ENCODE peak calls at places on chromosomes 6 and 20, in five cellular contexts. One of them, this sample, is unnamed.

GRCh38 chr20:62122659-62123449 is 579 bp downstream of the LSM14B start:
- DNase-seq in stimulated activated naive CD8-positive, alpha-beta T cell treated with anti-CD3 and anti-CD28 coated beads, Interleukin-15, Interleukin-2, amounts not matched to agents 100 U/mL and 50 U/mL, for 24 hours: peak; percentile 53
- DNase-seq in activated T-helper 1 cell treated with anti-CD3 and anti-CD28 coated beads, Interleukin-12 subunit alpha, Interleukin-12 subunit beta, Interleukin-2, Interleukin-4 antibody, amounts not matched to agents 30 ng/mL and 10 ng/mL and 1 ng/mL, durations not matched to agents 14 hours and 24 hours and 36 hours: peak; percentile 12
- DNase-seq in fibroblast of the aortic adventitia: peak; percentile 28
- DNase-seq in right atrium auricular region: no peak
- DNase-seq in this sample: peak; percentile 71

GRCh38 chr20:36808317-36809257 is 35.0 kb upstream of the DSN1 start:
- DNase-seq in stimulated activated naive CD8-positive, alpha-beta T cell treated with anti-CD3 and anti-CD28 coated beads, Interleukin-15, Interleukin-2, amounts not matched to agents 100 U/mL and 50 U/mL, for 24 hours: peak; percentile 86
- DNase-seq in activated T-helper 1 cell treated with anti-CD3 and anti-CD28 coated beads, Interleukin-12 subunit alpha, Interleukin-12 subunit beta, Interleukin-2, Interleukin-4 antibody, amounts not matched to agents 30 ng/mL and 10 ng/mL and 1 ng/mL, durations not matched to agents 14 hours and 24 hours and 36 hours: peak; percentile 44
- DNase-seq in fibroblast of the aortic adventitia: peak; percentile 57
- DNase-seq in right atrium auricular region: no peak
- DNase-seq in this sample: peak; percentile 80

GRCh38 chr20:22866757-22867425 is 168.2 kb upstream of the SSTR4 start:
- DNase-seq in stimulated activated naive CD8-positive, alpha-beta T cell treated with anti-CD3 and anti-CD28 coated beads, Interleukin-15, Interleukin-2, amounts not matched to agents 100 U/mL and 50 U/mL, for 24 hours: no peak
- DNase-seq in activated T-helper 1 cell treated with anti-CD3 and anti-CD28 coated beads, Interleukin-12 subunit alpha, Interleukin-12 subunit beta, Interleukin-2, Interleukin-4 antibody, amounts not matched to agents 30 ng/mL and 10 ng/mL and 1 ng/mL, durations not matched to agents 14 hours and 24 hours and 36 hours: no peak
- DNase-seq in fibroblast of the aortic adventitia: peak; percentile 4
- DNase-seq in right atrium auricular region: no peak
- DNase-seq in this sample: no peak

GRCh38 chr20:44069203-44069931 is 117.6 kb downstream of the JPH2 start:
- DNase-seq in stimulated activated naive CD8-positive, alpha-beta T cell treated with anti-CD3 and anti-CD28 coated beads, Interleukin-15, Interleukin-2, amounts not matched to agents 100 U/mL and 50 U/mL, for 24 hours: peak; percentile 74
- DNase-seq in activated T-helper 1 cell treated with anti-CD3 and anti-CD28 coated beads, Interleukin-12 subunit alpha, Interleukin-12 subunit beta, Interleukin-2, Interleukin-4 antibody, amounts not matched to agents 30 ng/mL and 10 ng/mL and 1 ng/mL, durations not matched to agents 14 hours and 24 hours and 36 hours: peak; percentile 65
- DNase-seq in fibroblast of the aortic adventitia: no peak
- DNase-seq in right atrium auricular region: peak; percentile 52
- DNase-seq in this sample: peak; percentile 51

GRCh38 chr6:67815623-67816022 is 819.5 kb upstream of the ADGRB3 start:
- DNase-seq in stimulated activated naive CD8-positive, alpha-beta T cell treated with anti-CD3 and anti-CD28 coated beads, Interleukin-15, Interleukin-2, amounts not matched to agents 100 U/mL and 50 U/mL, for 24 hours: no peak
- DNase-seq in activated T-helper 1 cell treated with anti-CD3 and anti-CD28 coated beads, Interleukin-12 subunit alpha, Interleukin-12 subunit beta, Interleukin-2, Interleukin-4 antibody, amounts not matched to agents 30 ng/mL and 10 ng/mL and 1 ng/mL, durations not matched to agents 14 hours and 24 hours and 36 hours: no peak
- DNase-seq in fibroblast of the aortic adventitia: no peak
- DNase-seq in right atrium auricular region: no peak
- DNase-seq in this sample: no peak

GRCh38 chr6:147178355-147178754 is 25.9 kb upstream of the STXBP5 start:
- DNase-seq in stimulated activated naive CD8-positive, alpha-beta T cell treated with anti-CD3 and anti-CD28 coated beads, Interleukin-15, Interleukin-2, amounts not matched to agents 100 U/mL and 50 U/mL, for 24 hours: no peak
- DNase-seq in activated T-helper 1 cell treated with anti-CD3 and anti-CD28 coated beads, Interleukin-12 subunit alpha, Interleukin-12 subunit beta, Interleukin-2, Interleukin-4 antibody, amounts not matched to agents 30 ng/mL and 10 ng/mL and 1 ng/mL, durations not matched to agents 14 hours and 24 hours and 36 hours: no peak
- DNase-seq in fibroblast of the aortic adventitia: no peak
- DNase-seq in right atrium auricular region: no peak
- DNase-seq in this sample: no peak

GRCh38 chr20:54179946-54180345 is 6.2 kb upstream of the CYP24A1 start:
- DNase-seq in stimulated activated naive CD8-positive, alpha-beta T cell treated with anti-CD3 and anti-CD28 coated beads, Interleukin-15, Interleukin-2, amounts not matched to agents 100 U/mL and 50 U/mL, for 24 hours: no peak
- DNase-seq in activated T-helper 1 cell treated with anti-CD3 and anti-CD28 coated beads, Interleukin-12 subunit alpha, Interleukin-12 subunit beta, Interleukin-2, Interleukin-4 antibody, amounts not matched to agents 30 ng/mL and 10 ng/mL and 1 ng/mL, durations not matched to agents 14 hours and 24 hours and 36 hours: no peak
- DNase-seq in fibroblast of the aortic adventitia: no peak
- DNase-seq in right atrium auricular region: no peak
- DNase-seq in this sample: no peak

GRCh38 chr20:58127731-58128130 is 100.7 kb downstream of the ANKRD60 start:
- DNase-seq in stimulated activated naive CD8-positive, alpha-beta T cell treated with anti-CD3 and anti-CD28 coated beads, Interleukin-15, Interleukin-2, amounts not matched to agents 100 U/mL and 50 U/mL, for 24 hours: peak; percentile 11
- DNase-seq in activated T-helper 1 cell treated with anti-CD3 and anti-CD28 coated beads, Interleukin-12 subunit alpha, Interleukin-12 subunit beta, Interleukin-2, Interleukin-4 antibody, amounts not matched to agents 30 ng/mL and 10 ng/mL and 1 ng/mL, durations not matched to agents 14 hours and 24 hours and 36 hours: no peak
- DNase-seq in fibroblast of the aortic adventitia: peak; percentile 46
- DNase-seq in right atrium auricular region: peak; percentile 54
- DNase-seq in this sample: peak; percentile 72

GRCh38 chr20:36216314-36217025 is 19.8 kb upstream of the AAR2 start:
- DNase-seq in stimulated activated naive CD8-positive, alpha-beta T cell treated with anti-CD3 and anti-CD28 coated beads, Interleukin-15, Interleukin-2, amounts not matched to agents 100 U/mL and 50 U/mL, for 24 hours: no peak
- DNase-seq in activated T-helper 1 cell treated with anti-CD3 and anti-CD28 coated beads, Interleukin-12 subunit alpha, Interleukin-12 subunit beta, Interleukin-2, Interleukin-4 antibody, amounts not matched to agents 30 ng/mL and 10 ng/mL and 1 ng/mL, durations not matched to agents 14 hours and 24 hours and 36 hours: no peak
- DNase-seq in fibroblast of the aortic adventitia: no peak
- DNase-seq in right atrium auricular region: no peak
- DNase-seq in this sample: no peak

GRCh38 chr6:83920017-83920416 is 60.5 kb downstream of the CYB5R4 start:
- DNase-seq in stimulated activated naive CD8-positive, alpha-beta T cell treated with anti-CD3 and anti-CD28 coated beads, Interleukin-15, Interleukin-2, amounts not matched to agents 100 U/mL and 50 U/mL, for 24 hours: no peak
- DNase-seq in activated T-helper 1 cell treated with anti-CD3 and anti-CD28 coated beads, Interleukin-12 subunit alpha, Interleukin-12 subunit beta, Interleukin-2, Interleukin-4 antibody, amounts not matched to agents 30 ng/mL and 10 ng/mL and 1 ng/mL, durations not matched to agents 14 hours and 24 hours and 36 hours: no peak
- DNase-seq in fibroblast of the aortic adventitia: peak; percentile 10
- DNase-seq in right atrium auricular region: no peak
- DNase-seq in this sample: no peak

GRCh38 chr6:83354747-83355146 is 76.1 kb downstream of the ME1 start:
- DNase-seq in stimulated activated naive CD8-positive, alpha-beta T cell treated with anti-CD3 and anti-CD28 coated beads, Interleukin-15, Interleukin-2, amounts not matched to agents 100 U/mL and 50 U/mL, for 24 hours: no peak
- DNase-seq in activated T-helper 1 cell treated with anti-CD3 and anti-CD28 coated beads, Interleukin-12 subunit alpha, Interleukin-12 subunit beta, Interleukin-2, Interleukin-4 antibody, amounts not matched to agents 30 ng/mL and 10 ng/mL and 1 ng/mL, durations not matched to agents 14 hours and 24 hours and 36 hours: no peak
- DNase-seq in fibroblast of the aortic adventitia: no peak
- DNase-seq in right atrium auricular region: no peak
- DNase-seq in this sample: no peak

GRCh38 chr6:6331393-6331792 is 10.9 kb upstream of the F13A1 start:
- DNase-seq in stimulated activated naive CD8-positive, alpha-beta T cell treated with anti-CD3 and anti-CD28 coated beads, Interleukin-15, Interleukin-2, amounts not matched to agents 100 U/mL and 50 U/mL, for 24 hours: no peak
- DNase-seq in activated T-helper 1 cell treated with anti-CD3 and anti-CD28 coated beads, Interleukin-12 subunit alpha, Interleukin-12 subunit beta, Interleukin-2, Interleukin-4 antibody, amounts not matched to agents 30 ng/mL and 10 ng/mL and 1 ng/mL, durations not matched to agents 14 hours and 24 hours and 36 hours: no peak
- DNase-seq in fibroblast of the aortic adventitia: no peak
- DNase-seq in right atrium auricular region: no peak
- DNase-seq in this sample: no peak

GRCh38 chr20:49904440-49905214 is 10.7 kb downstream of the SPATA2 start:
- DNase-seq in stimulated activated naive CD8-positive, alpha-beta T cell treated with anti-CD3 and anti-CD28 coated beads, Interleukin-15, Interleukin-2, amounts not matched to agents 100 U/mL and 50 U/mL, for 24 hours: no peak
- DNase-seq in activated T-helper 1 cell treated with anti-CD3 and anti-CD28 coated beads, Interleukin-12 subunit alpha, Interleukin-12 subunit beta, Interleukin-2, Interleukin-4 antibody, amounts not matched to agents 30 ng/mL and 10 ng/mL and 1 ng/mL, durations not matched to agents 14 hours and 24 hours and 36 hours: no peak
- DNase-seq in fibroblast of the aortic adventitia: no peak
- DNase-seq in right atrium auricular region: no peak
- DNase-seq in this sample: peak; percentile 39

GRCh38 chr6:158639056-158639455 is 5.5 kb downstream of the DYNLT1 start:
- DNase-seq in stimulated activated naive CD8-positive, alpha-beta T cell treated with anti-CD3 and anti-CD28 coated beads, Interleukin-15, Interleukin-2, amounts not matched to agents 100 U/mL and 50 U/mL, for 24 hours: no peak
- DNase-seq in activated T-helper 1 cell treated with anti-CD3 and anti-CD28 coated beads, Interleukin-12 subunit alpha, Interleukin-12 subunit beta, Interleukin-2, Interleukin-4 antibody, amounts not matched to agents 30 ng/mL and 10 ng/mL and 1 ng/mL, durations not matched to agents 14 hours and 24 hours and 36 hours: no peak
- DNase-seq in fibroblast of the aortic adventitia: no peak
- DNase-seq in right atrium auricular region: no peak
- DNase-seq in this sample: no peak

GRCh38 chr6:44072959-44073611 is 54.2 kb downstream of the MRPL14 start:
- DNase-seq in stimulated activated naive CD8-positive, alpha-beta T cell treated with anti-CD3 and anti-CD28 coated beads, Interleukin-15, Interleukin-2, amounts not matched to agents 100 U/mL and 50 U/mL, for 24 hours: peak; percentile 96
- DNase-seq in activated T-helper 1 cell treated with anti-CD3 and anti-CD28 coated beads, Interleukin-12 subunit alpha, Interleukin-12 subunit beta, Interleukin-2, Interleukin-4 antibody, amounts not matched to agents 30 ng/mL and 10 ng/mL and 1 ng/mL, durations not matched to agents 14 hours and 24 hours and 36 hours: peak; percentile 80
- DNase-seq in fibroblast of the aortic adventitia: peak; percentile 73
- DNase-seq in right atrium auricular region: no peak
- DNase-seq in this sample: peak; percentile 95

GRCh38 chr6:149211046-149211571 is 106.4 kb upstream of the TAB2 start:
- DNase-seq in stimulated activated naive CD8-positive, alpha-beta T cell treated with anti-CD3 and anti-CD28 coated beads, Interleukin-15, Interleukin-2, amounts not matched to agents 100 U/mL and 50 U/mL, for 24 hours: peak; percentile 31
- DNase-seq in activated T-helper 1 cell treated with anti-CD3 and anti-CD28 coated beads, Interleukin-12 subunit alpha, Interleukin-12 subunit beta, Interleukin-2, Interleukin-4 antibody, amounts not matched to agents 30 ng/mL and 10 ng/mL and 1 ng/mL, durations not matched to agents 14 hours and 24 hours and 36 hours: no peak
- DNase-seq in fibroblast of the aortic adventitia: no peak
- DNase-seq in right atrium auricular region: no peak
- DNase-seq in this sample: no peak

GRCh38 chr20:10654630-10655029 is 19.2 kb downstream of the JAG1 start:
- DNase-seq in stimulated activated naive CD8-positive, alpha-beta T cell treated with anti-CD3 and anti-CD28 coated beads, Interleukin-15, Interleukin-2, amounts not matched to agents 100 U/mL and 50 U/mL, for 24 hours: no peak
- DNase-seq in activated T-helper 1 cell treated with anti-CD3 and anti-CD28 coated beads, Interleukin-12 subunit alpha, Interleukin-12 subunit beta, Interleukin-2, Interleukin-4 antibody, amounts not matched to agents 30 ng/mL and 10 ng/mL and 1 ng/mL, durations not matched to agents 14 hours and 24 hours and 36 hours: no peak
- DNase-seq in fibroblast of the aortic adventitia: no peak
- DNase-seq in right atrium auricular region: no peak
- DNase-seq in this sample: no peak

GRCh38 chr6:13113956-13114593 is 214.3 kb downstream of the TBC1D7 start:
- DNase-seq in stimulated activated naive CD8-positive, alpha-beta T cell treated with anti-CD3 and anti-CD28 coated beads, Interleukin-15, Interleukin-2, amounts not matched to agents 100 U/mL and 50 U/mL, for 24 hours: no peak
- DNase-seq in activated T-helper 1 cell treated with anti-CD3 and anti-CD28 coated beads, Interleukin-12 subunit alpha, Interleukin-12 subunit beta, Interleukin-2, Interleukin-4 antibody, amounts not matched to agents 30 ng/mL and 10 ng/mL and 1 ng/mL, durations not matched to agents 14 hours and 24 hours and 36 hours: no peak
- DNase-seq in fibroblast of the aortic adventitia: peak; percentile 14
- DNase-seq in right atrium auricular region: no peak
- DNase-seq in this sample: no peak

GRCh38 chr6:156883497-156884252 is 106.5 kb downstream of the ARID1B start:
- DNase-seq in stimulated activated naive CD8-positive, alpha-beta T cell treated with anti-CD3 and anti-CD28 coated beads, Interleukin-15, Interleukin-2, amounts not matched to agents 100 U/mL and 50 U/mL, for 24 hours: peak; percentile 40
- DNase-seq in activated T-helper 1 cell treated with anti-CD3 and anti-CD28 coated beads, Interleukin-12 subunit alpha, Interleukin-12 subunit beta, Interleukin-2, Interleukin-4 antibody, amounts not matched to agents 30 ng/mL and 10 ng/mL and 1 ng/mL, durations not matched to agents 14 hours and 24 hours and 36 hours: no peak
- DNase-seq in fibroblast of the aortic adventitia: no peak
- DNase-seq in right atrium auricular region: no peak
- DNase-seq in this sample: no peak

GRCh38 chr20:63422653-63423052 is 49.8 kb downstream of the KCNQ2 start:
- DNase-seq in stimulated activated naive CD8-positive, alpha-beta T cell treated with anti-CD3 and anti-CD28 coated beads, Interleukin-15, Interleukin-2, amounts not matched to agents 100 U/mL and 50 U/mL, for 24 hours: no peak
- DNase-seq in activated T-helper 1 cell treated with anti-CD3 and anti-CD28 coated beads, Interleukin-12 subunit alpha, Interleukin-12 subunit beta, Interleukin-2, Interleukin-4 antibody, amounts not matched to agents 30 ng/mL and 10 ng/mL and 1 ng/mL, durations not matched to agents 14 hours and 24 hours and 36 hours: no peak
- DNase-seq in fibroblast of the aortic adventitia: no peak
- DNase-seq in right atrium auricular region: no peak
- DNase-seq in this sample: no peak

GRCh38 chr6:129748901-129749748 is 39.1 kb upstream of the ARHGAP18 start:
- DNase-seq in stimulated activated naive CD8-positive, alpha-beta T cell treated with anti-CD3 and anti-CD28 coated beads, Interleukin-15, Interleukin-2, amounts not matched to agents 100 U/mL and 50 U/mL, for 24 hours: no peak
- DNase-seq in activated T-helper 1 cell treated with anti-CD3 and anti-CD28 coated beads, Interleukin-12 subunit alpha, Interleukin-12 subunit beta, Interleukin-2, Interleukin-4 antibody, amounts not matched to agents 30 ng/mL and 10 ng/mL and 1 ng/mL, durations not matched to agents 14 hours and 24 hours and 36 hours: no peak
- DNase-seq in fibroblast of the aortic adventitia: peak; percentile 52
- DNase-seq in right atrium auricular region: no peak
- DNase-seq in this sample: no peak

GRCh38 chr6:108635505-108636226 is 74.9 kb downstream of the FOXO3 start:
- DNase-seq in stimulated activated naive CD8-positive, alpha-beta T cell treated with anti-CD3 and anti-CD28 coated beads, Interleukin-15, Interleukin-2, amounts not matched to agents 100 U/mL and 50 U/mL, for 24 hours: peak; percentile 25
- DNase-seq in activated T-helper 1 cell treated with anti-CD3 and anti-CD28 coated beads, Interleukin-12 subunit alpha, Interleukin-12 subunit beta, Interleukin-2, Interleukin-4 antibody, amounts not matched to agents 30 ng/mL and 10 ng/mL and 1 ng/mL, durations not matched to agents 14 hours and 24 hours and 36 hours: peak; percentile 21
- DNase-seq in fibroblast of the aortic adventitia: no peak
- DNase-seq in right atrium auricular region: no peak
- DNase-seq in this sample: no peak

GRCh38 chr6:149935246-149935645 is 6.6 kb upstream of the ULBP2 start:
- DNase-seq in stimulated activated naive CD8-positive, alpha-beta T cell treated with anti-CD3 and anti-CD28 coated beads, Interleukin-15, Interleukin-2, amounts not matched to agents 100 U/mL and 50 U/mL, for 24 hours: no peak
- DNase-seq in activated T-helper 1 cell treated with anti-CD3 and anti-CD28 coated beads, Interleukin-12 subunit alpha, Interleukin-12 subunit beta, Interleukin-2, Interleukin-4 antibody, amounts not matched to agents 30 ng/mL and 10 ng/mL and 1 ng/mL, durations not matched to agents 14 hours and 24 hours and 36 hours: no peak
- DNase-seq in fibroblast of the aortic adventitia: no peak
- DNase-seq in right atrium auricular region: no peak
- DNase-seq in this sample: no peak

GRCh38 chr6:144931172-144932035 is 646.3 kb downstream of the UTRN start:
- DNase-seq in stimulated activated naive CD8-positive, alpha-beta T cell treated with anti-CD3 and anti-CD28 coated beads, Interleukin-15, Interleukin-2, amounts not matched to agents 100 U/mL and 50 U/mL, for 24 hours: peak; percentile 45
- DNase-seq in activated T-helper 1 cell treated with anti-CD3 and anti-CD28 coated beads, Interleukin-12 subunit alpha, Interleukin-12 subunit beta, Interleukin-2, Interleukin-4 antibody, amounts not matched to agents 30 ng/mL and 10 ng/mL and 1 ng/mL, durations not matched to agents 14 hours and 24 hours and 36 hours: no peak
- DNase-seq in fibroblast of the aortic adventitia: peak; percentile 63
- DNase-seq in right atrium auricular region: no peak
- DNase-seq in this sample: no peak

GRCh38 chr20:62360854-62361798 is 6.0 kb downstream of the LAMA5 start:
- DNase-seq in stimulated activated naive CD8-positive, alpha-beta T cell treated with anti-CD3 and anti-CD28 coated beads, Interleukin-15, Interleukin-2, amounts not matched to agents 100 U/mL and 50 U/mL, for 24 hours: no peak
- DNase-seq in activated T-helper 1 cell treated with anti-CD3 and anti-CD28 coated beads, Interleukin-12 subunit alpha, Interleukin-12 subunit beta, Interleukin-2, Interleukin-4 antibody, amounts not matched to agents 30 ng/mL and 10 ng/mL and 1 ng/mL, durations not matched to agents 14 hours and 24 hours and 36 hours: no peak
- DNase-seq in fibroblast of the aortic adventitia: no peak
- DNase-seq in right atrium auricular region: no peak
- DNase-seq in this sample: no peak

This sample was measured in sciatic nerve.